ENCODE peak calls at places on chromosomes 2 and 18, in six cellular contexts. One of them, this sample, is unnamed.

GRCh38 chr18:23487738-23488625 is 15.3 kb upstream of the RMC1 start:
- DNase-seq in OCI-LY7: peak; percentile 33
- DNase-seq in GM23248: peak; percentile 23
- DNase-seq in GM23338: peak; percentile 20
- DNase-seq in hepatocyte: peak; percentile 32
- DNase-seq in SK-N-SH: no peak
- DNase-seq in this sample: peak; percentile 76

GRCh38 chr2:66301073-66301766 is 133.7 kb upstream of the MEIS1 start:
- DNase-seq in OCI-LY7: no peak
- DNase-seq in GM23248: peak; percentile 33
- DNase-seq in GM23338: no peak
- DNase-seq in hepatocyte: no peak
- DNase-seq in SK-N-SH: no peak
- DNase-seq in this sample: no peak

GRCh38 chr18:5466256-5466655 is 77.5 kb downstream of the EPB41L3 start:
- DNase-seq in OCI-LY7: no peak
- DNase-seq in GM23248: peak; percentile 46
- DNase-seq in GM23338: no peak
- DNase-seq in hepatocyte: no peak
- DNase-seq in SK-N-SH: no peak
- DNase-seq in this sample: no peak

GRCh38 chr2:72570401-72570800 is 255.4 kb downstream of the EXOC6B start:
- DNase-seq in OCI-LY7: no peak
- DNase-seq in GM23248: peak; percentile 45
- DNase-seq in GM23338: no peak
- DNase-seq in hepatocyte: no peak
- DNase-seq in SK-N-SH: no peak
- DNase-seq in this sample: peak; percentile 83

GRCh38 chr2:111037136-111037535 is 83.6 kb upstream of the BCL2L11 start:
- DNase-seq in OCI-LY7: peak; percentile 61
- DNase-seq in GM23248: no peak
- DNase-seq in GM23338: no peak
- DNase-seq in hepatocyte: no peak
- DNase-seq in SK-N-SH: no peak
- DNase-seq in this sample: peak; percentile 79

GRCh38 chr2:35821675-35822074 is 533.9 kb upstream of the CRIM1 start:
- DNase-seq in OCI-LY7: no peak
- DNase-seq in GM23248: no peak
- DNase-seq in GM23338: peak; percentile 32
- DNase-seq in hepatocyte: no peak
- DNase-seq in SK-N-SH: no peak
- DNase-seq in this sample: no peak

GRCh38 chr2:47569658-47570398 is 166.9 kb downstream of the MSH2 start:
- DNase-seq in OCI-LY7: no peak
- DNase-seq in GM23248: peak; percentile 32
- DNase-seq in GM23338: peak; percentile 57
- DNase-seq in hepatocyte: peak; percentile 57
- DNase-seq in SK-N-SH: peak; percentile 82
- DNase-seq in this sample: no peak

GRCh38 chr2:202723746-202724145 is 89.0 kb downstream of the FAM117B start:
- DNase-seq in OCI-LY7: no peak
- DNase-seq in GM23248: no peak
- DNase-seq in GM23338: no peak
- DNase-seq in hepatocyte: no peak
- DNase-seq in SK-N-SH: no peak
- DNase-seq in this sample: no peak

GRCh38 chr2:176589287-176589686 is 320.0 kb downstream of the MTX2 start:
- DNase-seq in OCI-LY7: no peak
- DNase-seq in GM23248: no peak
- DNase-seq in GM23338: no peak
- DNase-seq in hepatocyte: no peak
- DNase-seq in SK-N-SH: no peak
- DNase-seq in this sample: no peak

GRCh38 chr2:199462167-199462976 is 4.6 kb upstream of the SATB2 start:
- DNase-seq in OCI-LY7: no peak
- DNase-seq in GM23248: no peak
- DNase-seq in GM23338: peak; percentile 66
- DNase-seq in hepatocyte: no peak
- DNase-seq in SK-N-SH: peak; percentile 35
- DNase-seq in this sample: no peak

GRCh38 chr2:68767031-68767961 is 32.7 kb downstream of the ARHGAP25 start:
- DNase-seq in OCI-LY7: peak; percentile 82
- DNase-seq in GM23248: no peak
- DNase-seq in GM23338: no peak
- DNase-seq in hepatocyte: no peak
- DNase-seq in SK-N-SH: no peak
- DNase-seq in this sample: no peak

GRCh38 chr2:196137271-196137670 is 34.1 kb downstream of the STK17B start:
- DNase-seq in OCI-LY7: no peak
- DNase-seq in GM23248: peak; percentile 29
- DNase-seq in GM23338: no peak
- DNase-seq in hepatocyte: no peak
- DNase-seq in SK-N-SH: no peak
- DNase-seq in this sample: peak; percentile 29

GRCh38 chr18:22170421-22171262 is 1.3 kb downstream of the GATA6 start:
- DNase-seq in OCI-LY7: no peak
- DNase-seq in GM23248: peak; percentile 91
- DNase-seq in GM23338: peak; percentile 51
- DNase-seq in hepatocyte: peak; percentile 63
- DNase-seq in SK-N-SH: peak; percentile 39
- DNase-seq in this sample: peak; percentile 59

GRCh38 chr18:56662902-56663301 is 11.7 kb downstream of the WDR7 start:
- DNase-seq in OCI-LY7: no peak
- DNase-seq in GM23248: no peak
- DNase-seq in GM23338: no peak
- DNase-seq in hepatocyte: no peak
- DNase-seq in SK-N-SH: no peak
- DNase-seq in this sample: no peak

GRCh38 chr2:240556553-240557100 is 1.2 kb downstream of the ANKMY1 start:
- DNase-seq in OCI-LY7: peak; percentile 72
- DNase-seq in GM23248: peak; percentile 75
- DNase-seq in GM23338: peak; percentile 79
- DNase-seq in hepatocyte: peak; percentile 41
- DNase-seq in SK-N-SH: peak; percentile 70
- DNase-seq in this sample: peak; percentile 36

GRCh38 chr18:36899289-36899688 is 70.4 kb downstream of the KIAA1328 start:
- DNase-seq in OCI-LY7: peak; percentile 11
- DNase-seq in GM23248: peak; percentile 2
- DNase-seq in GM23338: peak; percentile 79
- DNase-seq in hepatocyte: peak; percentile 11
- DNase-seq in SK-N-SH: no peak
- DNase-seq in this sample: peak; percentile 48

GRCh38 chr2:231512222-231512621 is 18.0 kb downstream of the NMUR1 start:
- DNase-seq in OCI-LY7: no peak
- DNase-seq in GM23248: no peak
- DNase-seq in GM23338: no peak
- DNase-seq in hepatocyte: no peak
- DNase-seq in SK-N-SH: no peak
- DNase-seq in this sample: no peak

GRCh38 chr18:56127322-56128099 is 510.9 kb downstream of the TXNL1 start:
- DNase-seq in OCI-LY7: no peak
- DNase-seq in GM23248: peak; percentile 58
- DNase-seq in GM23338: no peak
- DNase-seq in hepatocyte: no peak
- DNase-seq in SK-N-SH: no peak
- DNase-seq in this sample: no peak

GRCh38 chr2:241636182-241636982 is 576 bp downstream of the THAP4 start:
- DNase-seq in OCI-LY7: peak; percentile 65
- DNase-seq in GM23248: peak; percentile 79
- DNase-seq in GM23338: peak; percentile 75
- DNase-seq in hepatocyte: peak; percentile 77
- DNase-seq in SK-N-SH: peak; percentile 79
- DNase-seq in this sample: peak; percentile 41

GRCh38 chr2:65367517-65367916 is 64.9 kb downstream of the SPRED2 start:
- DNase-seq in OCI-LY7: no peak
- DNase-seq in GM23248: peak; percentile 99
- DNase-seq in GM23338: no peak
- DNase-seq in hepatocyte: peak; percentile 48
- DNase-seq in SK-N-SH: peak; percentile 48
- DNase-seq in this sample: peak; percentile 98

GRCh38 chr2:175577405-175577986 is 396.0 kb upstream of the ATP5MC3 start:
- DNase-seq in OCI-LY7: no peak
- DNase-seq in GM23248: no peak
- DNase-seq in GM23338: no peak
- DNase-seq in hepatocyte: no peak
- DNase-seq in SK-N-SH: no peak
- DNase-seq in this sample: no peak

GRCh38 chr2:197205590-197206215 is 104.9 kb downstream of the ANKRD44 start:
- DNase-seq in OCI-LY7: peak; percentile 72
- DNase-seq in GM23248: no peak
- DNase-seq in GM23338: no peak
- DNase-seq in hepatocyte: no peak
- DNase-seq in SK-N-SH: no peak
- DNase-seq in this sample: no peak

GRCh38 chr2:128798502-128799283 is 480.0 kb upstream of the HS6ST1 start:
- DNase-seq in OCI-LY7: no peak
- DNase-seq in GM23248: no peak
- DNase-seq in GM23338: no peak
- DNase-seq in hepatocyte: no peak
- DNase-seq in SK-N-SH: no peak
- DNase-seq in this sample: no peak

GRCh38 chr2:45287040-45287439 is 277.8 kb upstream of the SIX2 start:
- DNase-seq in OCI-LY7: no peak
- DNase-seq in GM23248: no peak
- DNase-seq in GM23338: no peak
- DNase-seq in hepatocyte: no peak
- DNase-seq in SK-N-SH: no peak
- DNase-seq in this sample: no peak

GRCh38 chr2:231344851-231345250 is 50.7 kb upstream of the B3GNT7 start:
- DNase-seq in OCI-LY7: no peak
- DNase-seq in GM23248: no peak
- DNase-seq in GM23338: no peak
- DNase-seq in hepatocyte: no peak
- DNase-seq in SK-N-SH: no peak
- DNase-seq in this sample: no peak

GRCh38 chr2:31729442-31730092 is 148.8 kb upstream of the SRD5A2 start:
- DNase-seq in OCI-LY7: peak; percentile 43
- DNase-seq in GM23248: peak; percentile 69
- DNase-seq in GM23338: peak; percentile 80
- DNase-seq in hepatocyte: peak; percentile 41
- DNase-seq in SK-N-SH: peak; percentile 36
- DNase-seq in this sample: peak; percentile 74

GRCh38 chr2:72694715-72695496 is 130.9 kb downstream of the EXOC6B start:
- DNase-seq in OCI-LY7: no peak
- DNase-seq in GM23248: peak; percentile 29
- DNase-seq in GM23338: peak; percentile 15
- DNase-seq in hepatocyte: peak; percentile 64
- DNase-seq in SK-N-SH: peak; percentile 58
- DNase-seq in this sample: no peak

GRCh38 chr18:35862115-35862640 is 110.3 kb upstream of the RMP24 start:
- DNase-seq in OCI-LY7: no peak
- DNase-seq in GM23248: no peak
- DNase-seq in GM23338: peak; percentile 28
- DNase-seq in hepatocyte: no peak
- DNase-seq in SK-N-SH: no peak
- DNase-seq in this sample: no peak

GRCh38 chr2:132670961-132671781 is 1.2 kb upstream of the LYPD1 start:
- DNase-seq in OCI-LY7: no peak
- DNase-seq in GM23248: peak; percentile 65
- DNase-seq in GM23338: peak; percentile 77
- DNase-seq in hepatocyte: peak; percentile 37
- DNase-seq in SK-N-SH: peak; percentile 27
- DNase-seq in this sample: peak; percentile 93

GRCh38 chr2:237423891-237424290 is 9.9 kb upstream of the COL6A3 start:
- DNase-seq in OCI-LY7: no peak
- DNase-seq in GM23248: no peak
- DNase-seq in GM23338: no peak
- DNase-seq in hepatocyte: no peak
- DNase-seq in SK-N-SH: no peak
- DNase-seq in this sample: no peak

GRCh38 chr2:202771741-202772470 is 99.7 kb downstream of the ICA1L start:
- DNase-seq in OCI-LY7: no peak
- DNase-seq in GM23248: peak; percentile 30
- DNase-seq in GM23338: no peak
- DNase-seq in hepatocyte: no peak
- DNase-seq in SK-N-SH: no peak
- DNase-seq in this sample: no peak

GRCh38 chr2:42210203-42210602 is 41.0 kb downstream of the EML4 start:
- DNase-seq in OCI-LY7: no peak
- DNase-seq in GM23248: no peak
- DNase-seq in GM23338: no peak
- DNase-seq in hepatocyte: no peak
- DNase-seq in SK-N-SH: no peak
- DNase-seq in this sample: no peak
- H3K9me2 ChIP-seq in OCI-LY7: no peaks in the 10 kb centered on the region
- H3K9me2 ChIP-seq in GM23248: no peaks in the 10 kb centered on the region
- H3K9me2 ChIP-seq in GM23338: no peaks in the 10 kb centered on the region
- H3K9me2 ChIP-seq in hepatocyte: no peaks in the 10 kb centered on the region
- H3K9me2 ChIP-seq in SK-N-SH: no peaks in the 10 kb centered on the region
- H3K9me2 ChIP-seq in this sample: no peaks in the 10 kb centered on the region

DNA sequence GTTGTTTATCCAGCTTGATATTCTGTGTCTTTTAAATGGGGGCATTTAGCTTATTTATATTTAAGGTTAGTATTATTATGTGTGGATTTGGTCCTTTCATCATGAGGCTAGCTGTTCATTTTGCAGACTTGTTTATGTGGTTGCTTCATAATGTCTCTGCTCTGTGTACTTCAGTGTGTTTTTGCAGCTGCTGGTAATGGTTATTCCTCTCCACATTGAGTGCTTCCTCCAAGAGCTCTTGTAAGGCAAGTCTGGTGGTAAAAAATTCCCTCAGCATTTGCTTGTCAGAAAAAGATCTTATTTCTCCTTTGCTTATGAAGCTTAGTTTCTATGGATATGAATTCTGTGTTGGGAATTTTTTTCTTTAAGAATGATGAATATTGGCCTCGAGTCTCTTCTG is 47.8 kb upstream of the NT5C1B start:
- DNase-seq in OCI-LY7: no peak
- DNase-seq in GM23248: no peak
- DNase-seq in GM23338: no peak
- DNase-seq in hepatocyte: no peak
- DNase-seq in SK-N-SH: no peak
- DNase-seq in this sample: no peak
- H3K9me2 ChIP-seq in OCI-LY7: no peaks in the 10 kb centered on the region
- H3K9me2 ChIP-seq in GM23248: no peaks in the 10 kb centered on the region
- H3K9me2 ChIP-seq in GM23338: no peaks in the 10 kb centered on the region
- H3K9me2 ChIP-seq in hepatocyte: no peaks in the 10 kb centered on the region
- H3K9me2 ChIP-seq in SK-N-SH: no peaks in the 10 kb centered on the region
- H3K9me2 ChIP-seq in this sample: no peaks in the 10 kb centered on the region

DNA sequence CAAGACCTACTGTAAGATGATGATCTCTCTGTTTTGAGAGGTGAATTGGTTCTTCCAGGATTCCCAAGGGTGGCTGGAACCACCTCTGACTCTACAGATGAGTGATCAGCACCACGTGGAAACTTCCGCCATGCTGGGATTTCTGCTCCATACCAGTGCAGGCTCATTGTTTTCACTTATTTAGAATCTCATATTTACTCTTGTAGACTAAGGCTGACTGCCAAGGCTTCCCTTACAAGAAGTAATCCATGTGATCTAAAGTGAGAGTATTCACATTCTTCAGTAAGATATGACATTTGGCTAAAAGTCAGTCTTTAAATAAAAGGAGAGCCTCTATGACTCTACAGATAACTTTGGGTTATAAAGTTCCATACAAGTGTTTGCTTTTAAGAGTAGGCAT is 322.9 kb upstream of the RAB12 start:
- DNase-seq in OCI-LY7: no peak
- DNase-seq in GM23248: no peak
- DNase-seq in GM23338: no peak
- DNase-seq in hepatocyte: no peak
- DNase-seq in SK-N-SH: no peak
- DNase-seq in this sample: no peak
- H3K9me2 ChIP-seq in OCI-LY7: no peaks in the 10 kb centered on the region
- H3K9me2 ChIP-seq in GM23248: no peaks in the 10 kb centered on the region
- H3K9me2 ChIP-seq in GM23338: no peaks in the 10 kb centered on the region
- H3K9me2 ChIP-seq in hepatocyte: no peaks in the 10 kb centered on the region
- H3K9me2 ChIP-seq in SK-N-SH: no peaks in the 10 kb centered on the region
- H3K9me2 ChIP-seq in this sample: no peaks in the 10 kb centered on the region

GRCh38 chr18:48929212-48929612 is 21.6 kb downstream of the SMAD7 start:
- DNase-seq in OCI-LY7: no peak
- DNase-seq in GM23248: peak; percentile 50
- DNase-seq in GM23338: no peak
- DNase-seq in hepatocyte: no peak
- DNase-seq in SK-N-SH: no peak
- DNase-seq in this sample: no peak
- H3K9me2 ChIP-seq in OCI-LY7: no peaks in the 10 kb centered on the region
- H3K9me2 ChIP-seq in GM23248: no peaks in the 10 kb centered on the region
- H3K9me2 ChIP-seq in GM23338: no peaks in the 10 kb centered on the region
- H3K9me2 ChIP-seq in hepatocyte: no peaks in the 10 kb centered on the region
- H3K9me2 ChIP-seq in SK-N-SH: no peaks in the 10 kb centered on the region
- H3K9me2 ChIP-seq in this sample: no peaks in the 10 kb centered on the region